ENCODE peak calls at places on chromosomes 1 and 21, in nine cellular contexts. L is left lung, J is hepatocyte, M is ovary, Y is HCT116, S is cardiac fibroblast, K is PC-3, V is astrocyte of the cerebellum, Q is fibroblast of lung. O is an unnamed sample.

GRCh38 chr1:99018313-99018712 is 13.7 kb upstream of the PLPPR5 start:
- DNase-seq in L (no peak), J (no peak), M (no peak), Y (no peak), S (no peak), K (peak), V (no peak), Q (no peak), O (no peak)

GRCh38 chr1:92784051-92784638 is 763 bp downstream of the EVI5 start:
- DNase-seq in L (no peak), J (peak), M (no peak), Y (no peak), S (peak), K (peak), V (peak), Q (peak), O (peak)

GRCh38 chr1:61450454-61451213 is 274.3 kb downstream of the TM2D1 start:
- DNase-seq in L (no peak), J (peak), M (peak), Y (no peak), S (peak), K (peak), V (no peak), Q (no peak), O (peak)

GRCh38 chr1:117821782-117822447 is 107.5 kb downstream of the GDAP2 start:
- DNase-seq in L (no peak), J (peak), M (no peak), Y (peak), S (peak), K (peak), V (peak), Q (peak), O (peak)

GRCh38 chr21:28138272-28138671 is 854.4 kb downstream of the LTN1 start:
- DNase-seq in L (no peak), J (no peak), M (no peak), Y (no peak), S (no peak), K (no peak), V (no peak), Q (peak), O (peak)

GRCh38 chr1:62280960-62281465 is 38.2 kb downstream of the KANK4 start:
- DNase-seq in L (no peak), J (no peak), M (no peak), Y (no peak), S (no peak), K (no peak), V (no peak), Q (no peak), O (no peak)

GRCh38 chr1:214102907-214103306 is 115.1 kb downstream of the PROX1 start:
- DNase-seq in L (no peak), J (peak), M (no peak), Y (peak), S (peak), K (peak), V (peak), Q (peak), O (peak)

GRCh38 chr1:41347276-41347675 is 14.0 kb upstream of the FOXO6 start:
- DNase-seq in L (no peak), J (no peak), M (no peak), Y (no peak), S (no peak), K (peak), V (no peak), Q (no peak), O (no peak)

GRCh38 chr1:116951175-116951935 is 41.6 kb downstream of the PTGFRN start:
- DNase-seq in L (no peak), J (peak), M (no peak), Y (no peak), S (peak), K (peak), V (peak), Q (peak), O (peak)

GRCh38 chr1:246151796-246152434 is 355.2 kb downstream of the SMYD3 start:
- DNase-seq in L (no peak), J (no peak), M (no peak), Y (no peak), S (no peak), K (no peak), V (no peak), Q (no peak), O (no peak)

GRCh38 chr21:34552324-34553198 is 40.6 kb upstream of the KCNE1 start:
- DNase-seq in L (no peak), J (no peak), M (no peak), Y (no peak), S (peak), K (peak), V (no peak), Q (peak), O (peak)

GRCh38 chr1:97581614-97582051 is 339.2 kb downstream of the DPYD start:
- DNase-seq in L (peak), J (no peak), M (no peak), Y (no peak), S (peak), K (peak), V (no peak), Q (no peak), O (peak)

GRCh38 chr1:109773203-109773899 is 9.6 kb upstream of the EPS8L3 start:
- DNase-seq in L (peak), J (peak), M (peak), Y (peak), S (peak), K (peak), V (peak), Q (peak), O (peak)

GRCh38 chr1:203200916-203201315 is 14.4 kb upstream of the CHI3L1 start:
- DNase-seq in L (no peak), J (no peak), M (no peak), Y (no peak), S (no peak), K (no peak), V (no peak), Q (no peak), O (no peak)

GRCh38 chr1:218323568-218324225 is 21.4 kb upstream of the TGFB2 start:
- DNase-seq in L (peak), J (no peak), M (no peak), Y (no peak), S (no peak), K (no peak), V (no peak), Q (no peak), O (no peak)

GRCh38 chr1:204350857-204351573 is 8.7 kb downstream of the PLEKHA6 start:
- DNase-seq in L (peak), J (peak), M (peak), Y (no peak), S (peak), K (no peak), V (peak), Q (peak), O (peak)

DNA sequence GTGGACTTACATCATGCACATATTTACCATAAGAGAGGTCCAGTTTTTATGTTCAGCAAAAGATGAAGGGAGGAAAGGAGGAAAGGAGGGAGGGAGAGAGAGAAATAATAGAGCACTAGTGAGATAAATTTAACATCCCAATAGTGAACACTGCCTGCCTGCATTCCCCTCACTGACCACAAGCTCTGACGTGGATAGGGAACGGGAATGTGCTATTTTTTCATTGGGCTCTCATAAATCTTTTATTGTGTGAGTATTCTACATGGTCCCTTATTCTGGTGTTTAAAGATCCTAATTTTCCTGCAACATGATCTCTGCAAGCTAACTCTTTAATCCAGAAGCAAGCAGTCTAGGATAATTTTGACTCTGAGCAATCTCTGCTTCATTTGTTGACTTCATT is 82.2 kb downstream of the TTC3 start:
- DNase-seq in L (no peak), J (no peak), M (no peak), Y (no peak), S (peak), K (peak), V (no peak), Q (no peak), O (peak)
- TF ChIP-seq CTCF in L (peak), J (no peak), M (no peak), Y (no peak), S (no peak), K (peak), V (no peak), Q (no peak), O (no peak)

DNA sequence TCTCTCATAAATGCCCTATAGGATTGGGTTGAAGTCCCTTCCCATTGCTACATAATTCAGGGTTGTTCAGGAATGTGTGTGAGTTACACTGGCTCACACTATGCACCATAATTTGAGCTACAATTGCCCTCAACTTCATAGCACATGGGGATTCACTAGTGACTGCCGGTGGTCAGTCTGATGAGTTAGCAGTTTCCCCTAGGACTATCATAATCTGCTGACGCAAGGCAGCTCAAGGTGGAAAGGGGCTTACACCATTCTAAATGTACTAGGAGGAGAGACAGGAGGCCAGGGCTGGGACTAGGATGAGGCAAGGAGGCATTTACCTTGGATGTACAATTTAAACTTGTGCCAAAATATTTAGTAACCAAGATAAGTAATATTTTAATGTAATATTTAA is 224.7 kb downstream of the GRIK1 start:
- DNase-seq in L (no peak), J (no peak), M (no peak), Y (no peak), S (no peak), K (no peak), V (no peak), Q (no peak), O (no peak)
- H3K4me3 ChIP-seq in L (no peak), J (no peak), M (no peak), Y (no peak), S (no peak), K (no peak), V (no peak), Q (no peak), O (no peak)

DNA sequence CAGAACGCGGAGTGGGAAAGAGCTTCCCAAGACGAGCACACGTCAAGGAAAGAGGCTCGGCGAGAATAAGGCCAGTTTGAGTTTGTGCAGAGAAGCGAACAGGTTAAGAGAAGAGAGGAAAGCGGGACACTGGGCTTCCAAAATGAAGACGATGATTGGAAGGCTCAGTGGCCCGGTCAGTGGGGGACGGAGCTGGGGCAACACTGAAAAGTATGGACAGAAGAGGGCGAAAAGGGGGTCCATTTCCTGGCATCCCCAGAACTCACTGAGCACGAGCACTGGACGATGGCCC is 258 bp downstream of the CCT3 start:
- DNase-seq in L (no peak), J (no peak), M (no peak), Y (no peak), S (no peak), K (no peak), V (no peak), Q (no peak), O (no peak)
- TF ChIP-seq CTCF in L (no peak), J (no peak), M (peak), Y (peak), S (peak), K (no peak), V (peak), Q (peak), O (no peak)

GRCh38 chr1:24928631-24929090 is 1.4 kb downstream of the RUNX3 start:
- DNase-seq in L (peak), J (no peak), M (no peak), Y (no peak), S (no peak), K (peak), V (no peak), Q (no peak), O (no peak)

GRCh38 chr1:24927473-24927872 is 2.6 kb downstream of the RUNX3 start:
- DNase-seq in L (peak), J (no peak), M (no peak), Y (no peak), S (no peak), K (no peak), V (no peak), Q (no peak), O (no peak)

GRCh38 chr1:24929091-24929875 is 793 bp downstream of the RUNX3 start:
- DNase-seq in L (peak), J (peak), M (no peak), Y (no peak), S (no peak), K (peak), V (no peak), Q (no peak), O (peak)

GRCh38 chr1:24926596-24927249 is 3.4 kb downstream of the RUNX3 start:
- DNase-seq in L (peak), J (peak), M (no peak), Y (no peak), S (no peak), K (no peak), V (no peak), Q (no peak), O (peak)

DNA sequence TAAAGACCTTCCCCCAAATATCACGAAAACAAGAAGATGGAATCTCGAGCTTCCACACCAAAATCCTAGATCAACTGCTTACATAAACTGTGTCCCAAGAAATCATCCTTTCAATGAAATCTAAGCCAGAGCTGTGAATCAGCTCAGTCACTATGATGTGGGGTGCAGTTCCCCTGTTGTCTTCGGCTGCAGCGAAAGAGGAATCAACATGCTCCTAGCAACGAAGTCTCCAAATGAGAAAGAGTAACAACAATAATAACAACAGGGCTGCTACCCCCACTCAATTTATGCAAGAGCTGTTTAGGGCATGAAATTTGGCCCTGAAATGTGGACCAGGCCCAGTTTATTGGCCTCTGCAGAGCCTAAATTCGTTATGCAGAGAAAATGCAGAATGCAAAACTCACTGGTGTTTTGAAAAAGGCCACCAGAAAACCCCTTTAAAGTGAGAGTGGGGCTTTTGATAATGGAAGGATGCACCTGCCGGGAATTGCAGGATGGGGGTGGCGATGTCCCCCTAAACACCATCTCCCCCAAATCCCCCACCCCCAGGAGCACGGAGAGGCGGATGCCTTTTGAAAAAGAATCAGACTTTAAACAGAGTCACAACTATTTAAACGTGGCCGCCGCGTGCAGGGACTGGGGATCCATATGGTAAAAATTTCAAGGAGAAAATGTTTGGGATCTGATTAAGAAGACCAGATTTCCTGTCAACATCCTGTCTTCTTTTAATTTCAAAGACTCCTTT is 2.0 kb downstream of the RUNX3 start:
- DNase-seq in L (no peak), J (no peak), M (no peak), Y (no peak), S (peak), K (no peak), V (no peak), Q (peak), O (no peak)
- H3K4me3 ChIP-seq in L (peak), J (no peak), M (no peak), Y (peak), S (no peak), K (peak), V (no peak), Q (no peak), O (peak)

GRCh38 chr1:55867444-55867843 is 652.3 kb upstream of the USP24 start:
- DNase-seq in L (no peak), J (no peak), M (no peak), Y (no peak), S (peak), K (peak), V (no peak), Q (no peak), O (no peak)

GRCh38 chr1:55869050-55869449 is 653.9 kb upstream of the USP24 start:
- DNase-seq in L (peak), J (no peak), M (no peak), Y (no peak), S (no peak), K (no peak), V (no peak), Q (no peak), O (peak)

GRCh38 chr1:55870076-55870475 is 654.9 kb upstream of the USP24 start:
- DNase-seq in L (no peak), J (no peak), M (no peak), Y (no peak), S (peak), K (no peak), V (no peak), Q (no peak), O (peak)

GRCh38 chr1:55868026-55868425 is 652.9 kb upstream of the USP24 start:
- DNase-seq in L (no peak), J (no peak), M (no peak), Y (no peak), S (peak), K (peak), V (peak), Q (peak), O (peak)
- TF ChIP-seq CTCF in L (no peak), J (peak), M (no peak), Y (no peak), S (no peak), K (peak), V (no peak), Q (peak), O (peak)

O was measured in AG10803.